ENCODE peak calls at places on chromosomes 13 and 19, in ten cellular contexts. One of them, this sample, is unnamed.
A peak's percentile ranks its signal among the peaks of the same experiment; 100 is the strongest.

GRCh38 chr13:109989686-109990085 is 203.3 kb upstream of the IRS2 start:
- DNase-seq in tibial nerve: no peak
- DNase-seq in endothelial cell of umbilical vein: no peak
- DNase-seq in sigmoid colon: no peak
- DNase-seq in lower leg skin: no peak
- DNase-seq in uterus: no peak
- DNase-seq in adrenal gland: no peak
- DNase-seq in esophagus squamous epithelium: no peak
- DNase-seq in ovary: no peak
- DNase-seq in NB4: no peak
- DNase-seq in this sample: no peak

GRCh38 chr13:113468461-113469147 is 15.3 kb upstream of the ADPRHL1 start:
- DNase-seq in tibial nerve: no peak
- DNase-seq in endothelial cell of umbilical vein: no peak
- DNase-seq in sigmoid colon: no peak
- DNase-seq in lower leg skin: no peak
- DNase-seq in uterus: no peak
- DNase-seq in adrenal gland: no peak
- DNase-seq in esophagus squamous epithelium: no peak
- DNase-seq in ovary: no peak
- DNase-seq in NB4: no peak
- DNase-seq in this sample: no peak

GRCh38 chr19:18225702-18226468 is at the start of gene PDE4C:
- DNase-seq in tibial nerve: no peak
- DNase-seq in endothelial cell of umbilical vein: peak; percentile 24
- DNase-seq in sigmoid colon: peak; percentile 74
- DNase-seq in lower leg skin: no peak
- DNase-seq in uterus: no peak
- DNase-seq in adrenal gland: no peak
- DNase-seq in esophagus squamous epithelium: no peak
- DNase-seq in ovary: peak; percentile 46
- DNase-seq in NB4: no peak
- DNase-seq in this sample: no peak

GRCh38 chr13:27131202-27131623 is 40.4 kb downstream of the USP12 start:
- DNase-seq in tibial nerve: no peak
- DNase-seq in endothelial cell of umbilical vein: peak; percentile 16
- DNase-seq in sigmoid colon: no peak
- DNase-seq in lower leg skin: no peak
- DNase-seq in uterus: no peak
- DNase-seq in adrenal gland: no peak
- DNase-seq in esophagus squamous epithelium: no peak
- DNase-seq in ovary: no peak
- DNase-seq in NB4: peak; percentile 31
- DNase-seq in this sample: no peak

GRCh38 chr19:48797103-48797502 is 13.7 kb downstream of the BCAT2 start:
- DNase-seq in tibial nerve: no peak
- DNase-seq in endothelial cell of umbilical vein: no peak
- DNase-seq in sigmoid colon: no peak
- DNase-seq in lower leg skin: no peak
- DNase-seq in uterus: no peak
- DNase-seq in adrenal gland: no peak
- DNase-seq in esophagus squamous epithelium: no peak
- DNase-seq in ovary: peak; percentile 36
- DNase-seq in NB4: no peak
- DNase-seq in this sample: no peak

GRCh38 chr13:94716016-94716415 is 3.7 kb upstream of the SOX21 start:
- DNase-seq in tibial nerve: no peak
- DNase-seq in endothelial cell of umbilical vein: no peak
- DNase-seq in sigmoid colon: no peak
- DNase-seq in lower leg skin: no peak
- DNase-seq in uterus: no peak
- DNase-seq in adrenal gland: no peak
- DNase-seq in esophagus squamous epithelium: no peak
- DNase-seq in ovary: no peak
- DNase-seq in NB4: peak; percentile 12
- DNase-seq in this sample: peak; percentile 23

GRCh38 chr13:101623469-101624209 is 171.2 kb downstream of the ITGBL1 start:
- DNase-seq in tibial nerve: no peak
- DNase-seq in endothelial cell of umbilical vein: peak; percentile 67
- DNase-seq in sigmoid colon: no peak
- DNase-seq in lower leg skin: no peak
- DNase-seq in uterus: no peak
- DNase-seq in adrenal gland: no peak
- DNase-seq in esophagus squamous epithelium: no peak
- DNase-seq in ovary: no peak
- DNase-seq in NB4: no peak
- DNase-seq in this sample: no peak

GRCh38 chr13:96963786-96964475 is 30.3 kb downstream of the OXGR1 start:
- DNase-seq in tibial nerve: no peak
- DNase-seq in endothelial cell of umbilical vein: no peak
- DNase-seq in sigmoid colon: no peak
- DNase-seq in lower leg skin: no peak
- DNase-seq in uterus: no peak
- DNase-seq in adrenal gland: no peak
- DNase-seq in esophagus squamous epithelium: no peak
- DNase-seq in ovary: no peak
- DNase-seq in NB4: no peak
- DNase-seq in this sample: no peak

GRCh38 chr19:40741527-40742390 is 8.5 kb downstream of the ACTMAP start:
- DNase-seq in tibial nerve: no peak
- DNase-seq in endothelial cell of umbilical vein: no peak
- DNase-seq in sigmoid colon: no peak
- DNase-seq in lower leg skin: no peak
- DNase-seq in uterus: no peak
- DNase-seq in adrenal gland: no peak
- DNase-seq in esophagus squamous epithelium: no peak
- DNase-seq in ovary: no peak
- DNase-seq in NB4: peak; percentile 48
- DNase-seq in this sample: no peak

GRCh38 chr19:40742477-40742876 is 7.8 kb downstream of the ACTMAP start:
- DNase-seq in tibial nerve: no peak
- DNase-seq in endothelial cell of umbilical vein: no peak
- DNase-seq in sigmoid colon: no peak
- DNase-seq in lower leg skin: no peak
- DNase-seq in uterus: no peak
- DNase-seq in adrenal gland: no peak
- DNase-seq in esophagus squamous epithelium: no peak
- DNase-seq in ovary: no peak
- DNase-seq in NB4: no peak
- DNase-seq in this sample: no peak

GRCh38 chr19:40739030-40739839 is 11.0 kb downstream of the ACTMAP start:
- DNase-seq in tibial nerve: no peak
- DNase-seq in endothelial cell of umbilical vein: no peak
- DNase-seq in sigmoid colon: no peak
- DNase-seq in lower leg skin: no peak
- DNase-seq in uterus: no peak
- DNase-seq in adrenal gland: no peak
- DNase-seq in esophagus squamous epithelium: no peak
- DNase-seq in ovary: no peak
- DNase-seq in NB4: no peak
- DNase-seq in this sample: no peak

GRCh38 chr19:40740747-40741146 is 9.5 kb downstream of the ACTMAP start:
- DNase-seq in tibial nerve: peak; percentile 81
- DNase-seq in endothelial cell of umbilical vein: no peak
- DNase-seq in sigmoid colon: peak; percentile 87
- DNase-seq in lower leg skin: peak; percentile 89
- DNase-seq in uterus: no peak
- DNase-seq in adrenal gland: no peak
- DNase-seq in esophagus squamous epithelium: no peak
- DNase-seq in ovary: no peak
- DNase-seq in NB4: no peak
- DNase-seq in this sample: no peak

GRCh38 chr19:40739871-40740703 is 10.2 kb downstream of the ACTMAP start:
- DNase-seq in tibial nerve: no peak
- DNase-seq in endothelial cell of umbilical vein: no peak
- DNase-seq in sigmoid colon: no peak
- DNase-seq in lower leg skin: no peak
- DNase-seq in uterus: no peak
- DNase-seq in adrenal gland: no peak
- DNase-seq in esophagus squamous epithelium: no peak
- DNase-seq in ovary: no peak
- DNase-seq in NB4: no peak
- DNase-seq in this sample: no peak
- TF ChIP-seq POLR2A in tibial nerve: no peak
- TF ChIP-seq POLR2A in endothelial cell of umbilical vein: no peak
- TF ChIP-seq POLR2A in sigmoid colon: no peak
- TF ChIP-seq POLR2A in lower leg skin: no peak
- TF ChIP-seq POLR2A in uterus: no peak
- TF ChIP-seq POLR2A in adrenal gland: no peak
- TF ChIP-seq POLR2A in esophagus squamous epithelium: no peak
- TF ChIP-seq POLR2A in ovary: no peak
- TF ChIP-seq POLR2A in NB4: no peak
- TF ChIP-seq POLR2A in this sample: no peak

GRCh38 chr19:1009976-1010538 is 9.8 kb downstream of the GRIN3B start:
- DNase-seq in tibial nerve: no peak
- DNase-seq in endothelial cell of umbilical vein: no peak
- DNase-seq in sigmoid colon: no peak
- DNase-seq in lower leg skin: no peak
- DNase-seq in uterus: peak; percentile 38
- DNase-seq in adrenal gland: no peak
- DNase-seq in esophagus squamous epithelium: no peak
- DNase-seq in ovary: peak; percentile 53
- DNase-seq in NB4: no peak
- DNase-seq in this sample: no peak
- TF ChIP-seq POLR2A in tibial nerve: no peak
- TF ChIP-seq POLR2A in endothelial cell of umbilical vein: no peak
- TF ChIP-seq POLR2A in sigmoid colon: no peak
- TF ChIP-seq POLR2A in lower leg skin: no peak
- TF ChIP-seq POLR2A in uterus: no peak
- TF ChIP-seq POLR2A in adrenal gland: no peak
- TF ChIP-seq POLR2A in esophagus squamous epithelium: no peak
- TF ChIP-seq POLR2A in ovary: no peak
- TF ChIP-seq POLR2A in NB4: no peak
- TF ChIP-seq POLR2A in this sample: no peak

GRCh38 chr19:888615-889385 is 4.2 kb downstream of the MED16 start:
- DNase-seq in tibial nerve: no peak
- DNase-seq in endothelial cell of umbilical vein: no peak
- DNase-seq in sigmoid colon: no peak
- DNase-seq in lower leg skin: no peak
- DNase-seq in uterus: no peak
- DNase-seq in adrenal gland: no peak
- DNase-seq in esophagus squamous epithelium: no peak
- DNase-seq in ovary: no peak
- DNase-seq in NB4: no peak
- DNase-seq in this sample: peak; percentile 64

GRCh38 chr19:890831-891230 is 2.2 kb downstream of the MED16 start:
- DNase-seq in tibial nerve: no peak
- DNase-seq in endothelial cell of umbilical vein: no peak
- DNase-seq in sigmoid colon: no peak
- DNase-seq in lower leg skin: no peak
- DNase-seq in uterus: no peak
- DNase-seq in adrenal gland: no peak
- DNase-seq in esophagus squamous epithelium: no peak
- DNase-seq in ovary: no peak
- DNase-seq in NB4: no peak
- DNase-seq in this sample: no peak

GRCh38 chr19:887599-887998 is 5.4 kb downstream of the MED16 start:
- DNase-seq in tibial nerve: no peak
- DNase-seq in endothelial cell of umbilical vein: no peak
- DNase-seq in sigmoid colon: no peak
- DNase-seq in lower leg skin: no peak
- DNase-seq in uterus: no peak
- DNase-seq in adrenal gland: no peak
- DNase-seq in esophagus squamous epithelium: no peak
- DNase-seq in ovary: no peak
- DNase-seq in NB4: no peak
- DNase-seq in this sample: no peak

GRCh38 chr19:892243-892996 is 567 bp downstream of the MED16 start:
- DNase-seq in tibial nerve: no peak
- DNase-seq in endothelial cell of umbilical vein: no peak
- DNase-seq in sigmoid colon: no peak
- DNase-seq in lower leg skin: no peak
- DNase-seq in uterus: no peak
- DNase-seq in adrenal gland: no peak
- DNase-seq in esophagus squamous epithelium: no peak
- DNase-seq in ovary: peak; percentile 68
- DNase-seq in NB4: no peak
- DNase-seq in this sample: peak; percentile 78

DNA sequence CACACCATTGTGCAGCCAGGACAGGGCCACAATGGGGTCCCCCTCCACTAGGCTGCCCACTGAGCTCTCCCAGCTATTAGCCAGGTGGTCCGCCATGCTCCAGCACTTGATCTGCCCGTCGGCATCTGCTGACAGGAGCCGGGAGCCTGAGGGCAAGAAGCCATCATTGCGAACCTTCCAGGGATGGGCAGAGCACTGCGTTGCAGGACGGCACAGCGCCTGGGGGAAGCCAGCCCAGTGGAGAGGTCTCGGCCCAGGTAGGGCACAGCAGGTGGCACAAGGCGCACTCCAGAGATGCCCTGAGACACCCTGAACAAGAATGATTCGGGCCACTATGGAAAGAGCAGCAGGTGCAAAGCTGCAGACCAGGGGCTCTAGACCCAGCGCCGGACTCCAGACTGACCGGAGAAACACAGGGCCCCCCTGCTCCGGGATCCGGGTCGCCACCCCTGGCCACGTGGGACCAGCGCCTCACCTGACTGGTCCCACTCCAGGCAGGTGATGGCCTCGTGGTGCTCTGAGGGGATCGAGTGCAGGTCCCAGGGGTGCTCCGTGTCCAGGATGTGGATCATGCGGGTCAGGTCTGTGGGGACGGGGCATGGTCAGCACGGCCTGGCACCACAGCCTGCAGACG is 3.2 kb downstream of the MED16 start:
- DNase-seq in tibial nerve: no peak
- DNase-seq in endothelial cell of umbilical vein: no peak
- DNase-seq in sigmoid colon: no peak
- DNase-seq in lower leg skin: no peak
- DNase-seq in uterus: no peak
- DNase-seq in adrenal gland: no peak
- DNase-seq in esophagus squamous epithelium: no peak
- DNase-seq in ovary: no peak
- DNase-seq in NB4: no peak
- DNase-seq in this sample: no peak
- TF ChIP-seq POLR2A in tibial nerve: no peak
- TF ChIP-seq POLR2A in endothelial cell of umbilical vein: no peak
- TF ChIP-seq POLR2A in sigmoid colon: no peak
- TF ChIP-seq POLR2A in lower leg skin: no peak
- TF ChIP-seq POLR2A in uterus: no peak
- TF ChIP-seq POLR2A in adrenal gland: no peak
- TF ChIP-seq POLR2A in esophagus squamous epithelium: no peak
- TF ChIP-seq POLR2A in ovary: no peak
- TF ChIP-seq POLR2A in NB4: no peak
- TF ChIP-seq POLR2A in this sample: no peak

DNA sequence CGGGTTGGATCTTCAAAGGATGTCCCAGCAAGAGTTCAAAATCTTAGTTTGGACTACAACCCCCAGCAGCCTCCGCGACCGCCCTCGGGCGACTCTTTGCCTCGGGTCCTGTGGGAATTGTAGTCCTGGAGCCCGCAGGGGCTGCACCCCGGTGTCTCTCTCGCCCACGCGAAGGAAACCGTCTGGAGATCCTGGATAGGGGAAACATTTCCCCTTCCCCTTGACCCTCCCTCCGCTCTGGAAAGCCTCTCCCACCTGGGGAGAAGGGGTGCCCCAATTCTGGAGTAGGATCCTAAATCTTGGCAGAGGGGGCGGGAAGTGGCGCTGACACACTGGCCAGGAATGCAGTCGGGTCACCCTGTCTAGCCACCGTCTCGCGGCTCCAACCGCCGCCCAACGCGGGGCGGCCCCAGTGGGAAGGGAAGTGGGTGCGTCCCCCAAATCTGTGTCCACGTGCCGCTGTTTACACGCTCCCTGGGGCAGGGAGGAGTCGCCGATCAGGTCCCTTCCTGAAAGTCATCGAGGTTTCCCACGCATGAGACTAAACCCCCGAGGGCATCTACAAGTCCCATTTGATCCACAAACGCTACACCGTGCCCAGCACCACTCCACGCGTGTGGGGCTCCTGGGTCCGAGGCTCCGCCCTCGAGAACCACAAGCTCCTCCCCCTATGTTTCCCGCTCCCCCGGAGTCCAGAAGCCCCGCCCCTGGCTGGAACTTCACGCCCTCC is 731 bp upstream of the PPP1R13L start:
- DNase-seq in tibial nerve: peak; percentile 81
- DNase-seq in endothelial cell of umbilical vein: peak; percentile 93
- DNase-seq in sigmoid colon: peak; percentile 94
- DNase-seq in lower leg skin: peak; percentile 92
- DNase-seq in uterus: peak; percentile 91
- DNase-seq in adrenal gland: peak; percentile 89
- DNase-seq in esophagus squamous epithelium: no peak
- DNase-seq in ovary: peak; percentile 88
- DNase-seq in NB4: peak; percentile 80
- DNase-seq in this sample: peak; percentile 88
- TF ChIP-seq POLR2A in tibial nerve: no peak
- TF ChIP-seq POLR2A in endothelial cell of umbilical vein: peak; percentile 43
- TF ChIP-seq POLR2A in sigmoid colon: no peak
- TF ChIP-seq POLR2A in lower leg skin: no peak
- TF ChIP-seq POLR2A in uterus: no peak
- TF ChIP-seq POLR2A in adrenal gland: peak; percentile 41
- TF ChIP-seq POLR2A in esophagus squamous epithelium: no peak
- TF ChIP-seq POLR2A in ovary: peak; percentile 4
- TF ChIP-seq POLR2A in NB4: peak; percentile 63
- TF ChIP-seq POLR2A in this sample: peak; percentile 16

This sample was measured in erythroblast.